ENCODE peak calls at places on chromosomes 1 and 21, in seven cellular contexts. U is HTR-8/SVneo, N is upper lobe of left lung, A is left ventricle myocardium inferior, Y is COLO829, Z is cardiac muscle cell, B is left lung. Q is an unnamed sample.

GRCh38 chr1:91190996-91191395 is 169.2 kb upstream of the ZNF644 start:
- DNase-seq in A (no peak), B (no peak), N (no peak), U (no peak), Y (no peak), Z (no peak), Q (no peak)

GRCh38 chr1:226786550-226786949 is 47.5 kb upstream of the ITPKB start:
- DNase-seq in Y (no peak), U (no peak), B (no peak), N (no peak), Z (no peak), A (no peak), Q (no peak)

GRCh38 chr1:34806396-34806795 is 13.6 kb downstream of the GJA4 start:
- DNase-seq in A (no peak), Y (no peak), Z (no peak), U (no peak), B (no peak), N (no peak), Q (no peak)

GRCh38 chr1:91699339-91699970 is 186.5 kb downstream of the TGFBR3 start:
- DNase-seq in U (no peak), Z (peak), Y (no peak), B (no peak), A (peak), N (no peak), Q (no peak)

GRCh38 chr1:160489513-160490261 is 33.4 kb downstream of the SLAMF6 start:
- DNase-seq in Y (no peak), Z (no peak), A (no peak), U (no peak), N (no peak), B (no peak), Q (no peak)

GRCh38 chr1:107365874-107366273 is 225.0 kb downstream of the NTNG1 start:
- DNase-seq in U (no peak), B (no peak), Z (no peak), N (no peak), A (no peak), Y (no peak), Q (no peak)

GRCh38 chr1:37605806-37606474 is 10.2 kb upstream of the GNL2 start:
- DNase-seq in Z (peak), N (no peak), Y (no peak), A (no peak), B (no peak), U (no peak), Q (no peak)

GRCh38 chr1:119676571-119677206 is 28.6 kb upstream of the ZNF697 start:
- DNase-seq in N (peak), Z (peak), Y (no peak), U (peak), B (no peak), A (no peak), Q (no peak)

GRCh38 chr21:34771512-34772028 is 102.8 kb downstream of the CLIC6 start:
- DNase-seq in Z (peak), N (no peak), U (peak), A (no peak), Y (peak), B (no peak), Q (no peak)

GRCh38 chr1:7398982-7399381 is 372.1 kb upstream of the VAMP3 start:
- DNase-seq in B (no peak), A (no peak), Z (no peak), U (no peak), N (no peak), Y (no peak), Q (no peak)

GRCh38 chr1:200642481-200642880 is 21.9 kb upstream of the KIF14 start:
- DNase-seq in N (peak), Z (peak), A (no peak), B (no peak), U (no peak), Y (no peak), Q (no peak)

GRCh38 chr1:225347123-225347683 is 80.6 kb downstream of the LBR start:
- DNase-seq in Z (peak), A (no peak), Y (peak), U (no peak), N (no peak), B (no peak), Q (no peak)

GRCh38 chr21:14687277-14687642 is 141.1 kb upstream of the SAMSN1 start:
- DNase-seq in Y (no peak), A (no peak), U (no peak), B (no peak), N (no peak), Z (no peak), Q (no peak)

GRCh38 chr1:163069142-163069541 is at the start of gene RGS4:
- DNase-seq in N (no peak), A (peak), B (no peak), U (peak), Y (no peak), Z (peak), Q (peak)

Q was measured in cardiac septum.